ENCODE peak calls at places on chromosomes 2 and 18, in seven cellular contexts. P, B, O, M, U, G and W are unnamed samples.
A peak's percentile ranks its signal among the peaks of the same experiment; 100 is the strongest.

GRCh38 chr18:25503567-25504081 is 151.7 kb upstream of the ZNF521 start:
- DNase-seq in M (peak; percentile 41), P (peak; percentile 47), B (peak; percentile 70), U (peak; percentile 75), G (no peak), O (peak; percentile 35), W (no peak)

GRCh38 chr2:171482308-171482707 is 40.0 kb upstream of the CYBRD1 start:
- DNase-seq in P (no peak), M (no peak), B (no peak), G (no peak), U (no peak), O (no peak), W (no peak)

GRCh38 chr2:178865537-178865936 is 58.3 kb upstream of the TTN start:
- DNase-seq in P (no peak), O (no peak), G (no peak), U (no peak), B (peak; percentile 20), M (no peak), W (no peak)

GRCh38 chr18:3114026-3114425 is 101.1 kb upstream of the LPIN2 start:
- DNase-seq in G (no peak), O (no peak), B (no peak), U (no peak), M (no peak), P (no peak), W (no peak)

GRCh38 chr18:45255142-45255890 is 360.0 kb upstream of the SLC14A2 start:
- DNase-seq in M (no peak), O (no peak), P (no peak), B (peak; percentile 29), G (no peak), U (peak; percentile 6), W (no peak)

GRCh38 chr2:64228126-64228678 is 84.0 kb upstream of the PELI1 start:
- DNase-seq in P (peak; percentile 88), G (peak; percentile 3), U (peak; percentile 99), M (peak; percentile 79), O (peak; percentile 53), B (peak; percentile 70), W (no peak)

GRCh38 chr2:241271641-241272297 is 43.7 kb downstream of the HDLBP start:
- DNase-seq in U (peak; percentile 44), G (peak; percentile 48), M (peak; percentile 86), O (peak; percentile 80), B (peak; percentile 81), P (peak; percentile 85), W (peak; percentile 38)

GRCh38 chr2:175207741-175208438 is 26.4 kb upstream of the ATP5MC3 start:
- DNase-seq in O (no peak), U (no peak), M (no peak), B (no peak), G (no peak), P (peak; percentile 69), W (no peak)

GRCh38 chr2:88857951-88858406 is 166.5 kb downstream of the RPIA start:
- DNase-seq in M (no peak), B (no peak), P (no peak), O (no peak), U (peak; percentile 46), G (no peak), W (no peak)

GRCh38 chr2:226758886-226759660 is 40.5 kb downstream of the IRS1 start:
- DNase-seq in M (no peak), P (no peak), O (no peak), U (no peak), G (no peak), B (peak; percentile 68), W (no peak)

GRCh38 chr2:43737097-43737854 is 36.6 kb upstream of the DYNC2LI1 start:
- DNase-seq in U (no peak), P (no peak), B (no peak), M (peak; percentile 25), O (no peak), G (no peak), W (no peak)

GRCh38 chr18:74901347-74902169 is 303.9 kb downstream of the ZNF407 start:
- DNase-seq in U (no peak), G (no peak), P (no peak), B (no peak), O (no peak), M (no peak), W (no peak)

GRCh38 chr18:74928194-74928968 is 280.6 kb downstream of the PTGR3 start:
- DNase-seq in P (no peak), G (no peak), U (peak; percentile 53), M (no peak), O (no peak), B (no peak), W (no peak)

GRCh38 chr2:9744256-9745004 is 98.8 kb upstream of the TAF1B start:
- DNase-seq in B (no peak), O (no peak), G (no peak), U (no peak), M (no peak), P (no peak), W (no peak)

GRCh38 chr2:106977707-106978106 is 91.7 kb upstream of the ST6GAL2 start:
- DNase-seq in U (no peak), G (no peak), O (no peak), B (no peak), P (no peak), M (no peak), W (no peak)

GRCh38 chr2:12675352-12675795 is 41.4 kb upstream of the TRIB2 start:
- DNase-seq in B (no peak), P (no peak), U (no peak), M (no peak), G (no peak), O (no peak), W (no peak)

GRCh38 chr2:16663121-16663905 is 2.3 kb downstream of the CYRIA start:
- DNase-seq in O (no peak), U (no peak), B (no peak), G (no peak), M (no peak), P (no peak), W (no peak)

GRCh38 chr18:10050956-10051355 is 137.1 kb downstream of the VAPA start:
- DNase-seq in P (no peak), M (no peak), U (no peak), O (no peak), G (no peak), B (no peak), W (no peak)

GRCh38 chr18:11163668-11164067 is 14.3 kb upstream of the PIEZO2 start:
- DNase-seq in B (no peak), P (peak; percentile 27), O (no peak), G (no peak), U (peak; percentile 75), M (no peak), W (no peak)

GRCh38 chr18:49933530-49933929 is 120.2 kb upstream of the ACAA2 start:
- DNase-seq in U (no peak), M (no peak), B (no peak), P (no peak), O (no peak), G (no peak), W (no peak)

GRCh38 chr18:46166261-46166970 is 62.2 kb downstream of the HAUS1 start:
- DNase-seq in M (no peak), P (no peak), G (no peak), B (no peak), U (peak; percentile 81), O (no peak), W (no peak)

GRCh38 chr2:45370367-45370766 is 240.7 kb downstream of the SRBD1 start:
- DNase-seq in B (no peak), O (no peak), U (no peak), P (no peak), M (no peak), G (no peak), W (no peak)
- H3K27ac ChIP-seq in B (no peak overlapping the region), O (no peak overlapping the region), U (no peak overlapping the region), P (no peak overlapping the region), M (no peak overlapping the region), G (no peak overlapping the region), W (no peak overlapping the region)

GRCh38 chr2:75202359-75202758 is 3.0 kb upstream of the TACR1 start:
- DNase-seq in M (no peak), B (no peak), U (no peak), G (no peak), P (no peak), O (no peak), W (no peak)

GRCh38 chr2:75195076-75195691 is 4.1 kb downstream of the TACR1 start:
- DNase-seq in P (no peak), U (no peak), M (no peak), O (no peak), G (no peak), B (no peak), W (no peak)

GRCh38 chr2:75204833-75205232 is 5.5 kb upstream of the TACR1 start:
- DNase-seq in M (no peak), P (no peak), U (no peak), O (no peak), B (no peak), G (no peak), W (no peak)

GRCh38 chr2:75199428-75200011 is at the start of gene TACR1:
- DNase-seq in B (peak; percentile 69), M (peak; percentile 49), P (peak; percentile 56), G (no peak), U (peak; percentile 84), O (peak; percentile 26), W (peak; percentile 51)

GRCh38 chr2:75200140-75200985 is 1.0 kb upstream of the TACR1 start:
- DNase-seq in G (no peak), B (peak; percentile 25), U (peak; percentile 76), P (peak; percentile 64), O (no peak), M (peak; percentile 49), W (peak; percentile 9)
- H3K4me3 ChIP-seq in G (no peak overlapping the region), B (peak overlapping the region; percentile 10), U (peak overlapping the region; percentile 78), P (peak overlapping the region; percentile 58), O (no peak overlapping the region), M (peak overlapping the region; percentile 62), W (no peak overlapping the region)

DNA sequence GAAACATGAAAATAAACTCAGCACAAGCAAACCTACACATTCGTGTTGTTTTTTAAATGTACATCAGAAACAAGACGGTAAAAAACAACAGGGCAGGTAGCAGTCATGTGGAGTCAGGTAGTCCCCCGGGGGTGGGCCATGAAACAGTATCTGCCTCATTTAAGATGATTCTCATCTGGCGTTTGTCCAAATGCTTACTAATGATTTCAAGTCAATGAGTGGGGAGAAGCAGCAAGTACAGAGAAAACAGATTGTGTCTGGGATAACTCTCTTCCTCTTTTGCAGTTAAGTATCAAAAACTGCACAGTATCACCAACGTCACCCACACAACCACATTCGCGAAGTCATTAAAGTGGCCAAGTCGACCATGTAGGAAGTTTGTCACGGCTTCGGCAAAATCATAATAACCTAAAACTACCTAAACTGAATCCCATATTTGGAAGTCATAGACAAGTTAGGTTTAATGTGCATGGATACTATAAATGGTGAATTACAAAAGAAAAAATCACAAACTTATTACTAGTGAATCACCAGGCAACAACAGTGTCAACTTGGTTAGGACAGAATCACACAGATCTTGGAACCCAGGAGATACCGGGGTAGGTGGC is 1.2 kb downstream of the LAPTM4A start:
- DNase-seq in O (no peak), P (no peak), M (no peak), G (no peak), B (no peak), U (peak; percentile 9), W (no peak)
- H3K27ac ChIP-seq in O (peak overlapping the region; percentile 97), P (peak overlapping the region; percentile 99), M (peak overlapping the region; percentile 98), G (peak overlapping the region; percentile 100), B (peak overlapping the region; percentile 81), U (peak overlapping the region; percentile 80), W (peak overlapping the region; percentile 93)

DNA sequence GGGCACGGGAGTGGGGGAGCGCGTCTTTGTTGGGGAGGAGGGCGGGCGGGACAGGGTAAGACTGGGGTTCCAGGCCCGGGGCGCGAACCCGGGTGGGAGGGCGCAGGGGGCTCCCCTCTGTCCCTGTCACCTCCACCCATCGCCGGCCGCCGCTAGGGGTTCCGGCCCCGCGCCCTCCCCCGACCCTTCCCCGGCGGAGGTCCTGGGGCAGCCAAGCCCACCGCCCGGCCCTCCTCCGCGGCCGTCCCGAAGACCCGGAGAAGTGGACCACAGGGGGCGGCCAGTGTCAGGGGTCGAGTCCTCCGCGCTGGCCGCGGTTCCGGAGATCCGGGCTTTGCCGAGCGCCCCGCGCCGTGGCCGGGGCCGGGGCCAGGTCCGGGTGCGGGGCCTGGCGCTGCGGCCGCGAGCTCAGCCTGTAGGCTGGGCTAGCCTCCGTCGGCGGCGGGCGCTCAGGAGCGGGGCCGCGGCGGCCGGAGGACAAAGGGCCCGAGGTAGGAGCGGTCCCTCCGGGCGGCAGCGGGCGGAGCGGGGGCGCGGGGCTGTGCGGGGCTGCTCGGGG is 16.6 kb upstream of the E2F6 start:
- DNase-seq in P (peak; percentile 32), G (no peak), M (peak; percentile 46), U (peak; percentile 89), B (peak; percentile 53), O (no peak), W (no peak)
- H3K4me3 ChIP-seq in P (peak overlapping the region; percentile 71), G (no peak overlapping the region), M (peak overlapping the region; percentile 72), U (peak overlapping the region; percentile 83), B (peak overlapping the region; percentile 63), O (peak overlapping the region; percentile 40), W (no peak overlapping the region)